ENCODE peak calls at places on chromosome 10, in seven cellular contexts. O is astrocyte of the spinal cord, I is A549, W is fibroblast of lung, S is AG09309, E is neural crest cell, Q is B cell. T is an unnamed sample.

GRCh38 chr10:46091080-46091833 is 45.2 kb upstream of the MSMB start:
- DNase-seq in E (no peak), I (no peak), O (no peak), Q (peak; percentile 30), W (no peak), S (no peak), T (no peak)

GRCh38 chr10:99548041-99548530 is 15.3 kb downstream of the NKX2-3 start:
- DNase-seq in O (no peak), W (no peak), I (peak; percentile 65), E (no peak), Q (no peak), S (no peak), T (peak; percentile 43)

GRCh38 chr10:131269776-131270460 is 41.6 kb downstream of the TCERG1L start:
- DNase-seq in I (no peak), O (no peak), E (no peak), Q (no peak), W (no peak), S (no peak), T (no peak)

GRCh38 chr10:102418612-102419560 is at the start of gene PSD:
- DNase-seq in S (no peak), Q (peak; percentile 27), O (no peak), W (no peak), E (peak; percentile 44), I (no peak), T (no peak)

GRCh38 chr10:33132626-33133025 is 174.6 kb upstream of the ITGB1 start:
- DNase-seq in S (no peak), O (no peak), Q (peak; percentile 41), E (no peak), I (peak; percentile 77), W (no peak), T (no peak)

GRCh38 chr10:128066954-128067382 is 59.3 kb downstream of the MKI67 start:
- DNase-seq in O (no peak), W (no peak), I (no peak), S (no peak), Q (no peak), E (no peak), T (no peak)

GRCh38 chr10:79475119-79475653 is 29.8 kb upstream of the ZCCHC24 start:
- DNase-seq in Q (no peak), I (no peak), O (no peak), W (no peak), S (no peak), E (no peak), T (no peak)

GRCh38 chr10:6465854-6466524 is 114.1 kb downstream of the PRKCQ start:
- DNase-seq in I (no peak), E (no peak), O (no peak), W (no peak), S (no peak), Q (no peak), T (no peak)

GRCh38 chr10:16856092-16856491 is 38.9 kb upstream of the RSU1 start:
- DNase-seq in I (no peak), E (no peak), S (no peak), O (no peak), W (no peak), Q (no peak), T (no peak)

GRCh38 chr10:83666762-83667161 is 472.5 kb upstream of the GHITM start:
- DNase-seq in Q (no peak), W (no peak), O (no peak), S (no peak), E (no peak), I (no peak), T (no peak)

GRCh38 chr10:6179078-6179477 is 23.7 kb upstream of the PFKFB3 start:
- DNase-seq in I (no peak), W (peak; percentile 51), S (no peak), Q (no peak), O (no peak), E (no peak), T (no peak)

GRCh38 chr10:22536620-22537019 is 177.8 kb downstream of the PIP4K2A start:
- DNase-seq in E (no peak), Q (no peak), O (no peak), I (no peak), W (no peak), S (no peak), T (no peak)

GRCh38 chr10:127117125-127117524 is 79.3 kb downstream of the INSYN2A start:
- DNase-seq in I (peak; percentile 18), O (peak; percentile 69), S (no peak), E (peak; percentile 66), Q (peak; percentile 4), W (peak; percentile 64), T (no peak)

GRCh38 chr10:75165684-75166622 is 44.6 kb upstream of the VDAC2 start:
- DNase-seq in Q (peak; percentile 20), W (no peak), O (peak; percentile 56), S (no peak), E (no peak), I (no peak), T (peak; percentile 75)

GRCh38 chr10:97020452-97021400 is 165.0 kb downstream of the SLIT1 start:
- DNase-seq in E (peak; percentile 25), W (no peak), I (no peak), O (peak; percentile 41), Q (no peak), S (no peak), T (no peak)

DNA sequence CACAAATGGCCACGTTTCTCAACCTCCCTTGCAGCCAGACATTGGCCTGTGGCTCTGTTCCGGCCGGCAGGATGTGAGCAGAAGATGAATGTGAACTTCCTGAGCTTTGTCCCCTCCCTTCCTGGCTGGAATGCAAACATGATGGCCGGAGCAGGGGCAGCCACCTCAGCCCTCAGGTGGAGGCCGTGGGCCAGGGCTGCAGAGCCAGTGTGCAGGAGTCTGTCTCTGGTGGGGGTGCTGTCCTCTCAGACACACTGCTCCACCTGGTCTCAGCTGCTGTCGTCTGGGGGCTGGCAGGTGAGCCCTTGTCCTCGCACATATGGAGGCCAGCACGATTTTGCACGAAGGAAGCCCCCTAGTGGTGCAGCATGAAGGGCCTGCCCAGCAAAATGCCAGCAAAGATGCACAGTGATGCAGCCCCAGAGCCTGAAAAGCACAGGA is 25.3 kb upstream of the PWWP2B start:
- DNase-seq in S (no peak), I (no peak), Q (no peak), W (no peak), O (no peak), E (no peak), T (no peak)
- TF ChIP-seq CTCF in S (peak; percentile 52), I (peak; percentile 36), Q (peak; percentile 19), W (no peak), O (peak; percentile 52), E (peak; percentile 47), T (peak; percentile 27)

DNA sequence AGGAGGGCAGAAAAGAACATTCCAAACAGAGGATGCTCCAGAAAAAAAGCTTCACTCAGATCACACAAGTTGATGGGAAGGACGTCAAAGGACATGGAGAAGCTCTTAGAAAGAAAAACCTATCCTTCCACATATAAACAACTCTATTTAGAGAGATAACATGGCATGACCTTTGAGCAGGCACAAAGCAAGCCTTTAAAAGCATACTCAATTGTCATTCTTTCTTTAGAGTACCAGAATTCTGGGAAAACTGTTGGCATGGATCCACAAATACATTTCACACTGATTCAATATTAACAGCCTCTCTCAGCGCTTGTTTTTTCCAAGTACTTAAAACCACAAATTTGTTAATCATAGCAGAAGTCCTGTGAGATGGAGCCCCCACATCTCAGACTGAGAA is 7.3 kb upstream of the ABLIM1 start:
- DNase-seq in E (no peak), S (no peak), W (no peak), I (no peak), O (no peak), Q (no peak), T (no peak)
- TF ChIP-seq CTCF in E (no peak), S (no peak), W (no peak), I (no peak), O (no peak), Q (no peak), T (no peak)

DNA sequence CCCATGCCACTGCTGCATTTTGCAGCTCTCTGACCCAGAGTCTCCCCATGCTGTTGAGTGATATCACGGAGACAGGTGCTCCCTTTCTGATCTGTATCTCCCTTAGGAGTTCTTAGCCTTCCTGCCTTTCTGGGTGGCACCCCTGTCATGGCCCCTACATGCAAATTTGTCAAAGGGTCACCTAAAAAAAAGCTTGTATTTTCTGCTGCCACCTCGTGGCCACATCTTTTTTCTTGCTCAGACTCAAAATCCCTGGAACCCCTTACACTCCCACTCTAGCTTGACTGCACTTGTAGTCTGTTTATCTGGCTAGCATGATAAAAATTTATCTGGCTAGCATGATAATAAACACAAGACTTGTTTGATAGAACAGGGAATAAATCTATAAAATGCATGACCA is 809.1 kb downstream of the SORCS1 start:
- DNase-seq in I (no peak), Q (no peak), E (no peak), W (no peak), S (no peak), O (no peak), T (no peak)
- TF ChIP-seq CTCF in I (no peak), Q (no peak), E (peak; percentile 43), W (peak; percentile 25), S (no peak), O (peak; percentile 26), T (no peak)

GRCh38 chr10:86291616-86292340 is 74.8 kb downstream of the GRID1 start:
- DNase-seq in W (no peak), Q (no peak), O (no peak), S (no peak), I (no peak), E (no peak), T (no peak)
- TF ChIP-seq CTCF in W (no peak), Q (no peak), O (no peak), S (no peak), I (no peak), E (no peak), T (no peak)

DNA sequence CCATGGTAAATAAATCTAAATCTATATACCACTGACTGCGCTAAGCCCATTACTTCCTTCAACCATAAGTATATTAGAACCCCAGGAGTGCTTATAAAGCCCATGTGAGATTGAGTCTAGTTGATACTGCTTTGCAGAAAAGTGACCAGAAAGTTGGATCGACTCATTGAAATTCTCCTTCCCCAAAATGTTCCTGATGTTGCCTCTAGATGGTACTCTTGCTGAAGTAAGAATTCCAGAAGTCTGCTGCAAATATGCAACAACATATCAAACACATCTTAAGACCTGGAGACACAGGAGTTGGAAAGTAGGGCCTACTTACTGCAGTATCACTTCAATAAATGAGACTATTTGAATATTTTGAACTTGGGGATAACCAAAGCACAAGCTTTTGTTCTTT is 550.8 kb downstream of the IPMK start:
- DNase-seq in Q (no peak), S (no peak), E (no peak), O (peak; percentile 63), I (peak; percentile 54), W (peak; percentile 39), T (no peak)
- TF ChIP-seq CTCF in Q (no peak), S (peak; percentile 56), E (peak; percentile 60), O (peak; percentile 59), I (peak; percentile 61), W (peak; percentile 42), T (no peak)

T was measured in GM13976.